ENCODE peak calls at places on chromosomes 3 and 15, in six cellular contexts. V is anterior cingulate cortex, E is ELR, Z is head of caudate nucleus, U is GM12864, H is kidney epithelial cell. J is an unnamed sample.
A peak's percentile ranks its signal among the peaks of the same experiment; 100 is the strongest.

GRCh38 chr15:68389936-68390790 is 41.8 kb downstream of the ITGA11 start:
- DNase-seq in E (peak; percentile 93), Z (no peak), V (no peak), H (no peak), U (peak; percentile 24), J (no peak)

GRCh38 chr3:40162616-40163015 is 146.9 kb upstream of the EIF1B start:
- DNase-seq in Z (no peak), E (no peak), V (no peak), U (no peak), H (no peak), J (no peak)

GRCh38 chr3:112357888-112358287 is 24.9 kb downstream of the CD200 start:
- DNase-seq in H (no peak), V (no peak), Z (no peak), U (no peak), E (no peak), J (no peak)

GRCh38 chr3:195179782-195180489 is 91.0 kb downstream of the XXYLT1 start:
- DNase-seq in U (no peak), H (no peak), E (no peak), V (no peak), Z (no peak), J (no peak)

GRCh38 chr15:35112346-35112745 is 27.3 kb upstream of the NANOGP8 start:
- DNase-seq in H (no peak), U (no peak), V (no peak), Z (no peak), E (no peak), J (no peak)

GRCh38 chr3:100630664-100631063 is 21.3 kb downstream of the ADGRG7 start:
- DNase-seq in E (peak; percentile 49), Z (no peak), V (no peak), H (no peak), U (no peak), J (no peak)

GRCh38 chr3:4994823-4995499 is 15.7 kb downstream of the BHLHE40 start:
- DNase-seq in H (peak; percentile 99), E (peak; percentile 94), U (no peak), V (peak; percentile 35), Z (peak; percentile 66), J (peak; percentile 92)

GRCh38 chr3:184175506-184175905 is 851 bp downstream of the AP2M1 start:
- DNase-seq in V (no peak), U (no peak), E (no peak), H (no peak), Z (no peak), J (no peak)

GRCh38 chr3:139311557-139311956 is 32.3 kb upstream of the MRPS22 start:
- DNase-seq in U (no peak), Z (no peak), E (no peak), V (no peak), H (no peak), J (no peak)

GRCh38 chr3:25663324-25664065 is 1.2 kb downstream of the TOP2B start:
- DNase-seq in Z (peak; percentile 30), U (peak; percentile 46), V (no peak), E (peak; percentile 52), H (no peak), J (peak; percentile 32)

GRCh38 chr3:143951351-143951971 is 20.2 kb upstream of the DIPK2A start:
- DNase-seq in Z (peak; percentile 54), H (no peak), V (no peak), U (no peak), E (peak; percentile 54), J (peak; percentile 33)

GRCh38 chr3:12468757-12469156 is 15.5 kb upstream of the TSEN2 start:
- DNase-seq in E (no peak), H (no peak), Z (no peak), V (no peak), U (no peak), J (no peak)

GRCh38 chr3:72860053-72860452 is 11.8 kb upstream of the SHQ1 start:
- DNase-seq in U (no peak), H (no peak), E (no peak), Z (no peak), V (no peak), J (no peak)

J was measured in WERI-Rb-1.